ENCODE peak calls at places on chromosomes 13 and 19, in four cellular contexts. U, A, H and Y are unnamed samples.

GRCh38 chr19:52190679-52191293 is 934 bp downstream of the PPP2R1A start:
- DNase-seq in A (no peak), U (no peak), H (no peak), Y (peak)

GRCh38 chr19:12723643-12724426 is at the start of gene TNPO2:
- DNase-seq in H (peak), U (peak), A (peak), Y (peak)

GRCh38 chr19:48319647-48320537 is 5.5 kb upstream of the EMP3 start:
- DNase-seq in H (peak), A (no peak), U (peak), Y (peak)

GRCh38 chr13:112140366-112140765 is 73.4 kb downstream of the SOX1 start:
- DNase-seq in A (no peak), H (no peak), U (no peak), Y (no peak)

GRCh38 chr19:43777163-43777700 is 3.5 kb downstream of the KCNN4 start:
- DNase-seq in H (peak), U (no peak), A (no peak), Y (peak)

GRCh38 chr13:105412171-105412570 is 1123.3 kb downstream of the EFNB2 start:
- DNase-seq in H (no peak), A (no peak), U (no peak), Y (no peak)

GRCh38 chr13:99436686-99437416 is 64.4 kb upstream of the TM9SF2 start:
- DNase-seq in A (no peak), H (peak), U (peak), Y (peak)

GRCh38 chr13:76383671-76384461 is 502.3 kb downstream of the KCTD12 start:
- DNase-seq in A (no peak), U (no peak), H (no peak), Y (peak)

GRCh38 chr19:41332468-41332867 is 21.3 kb downstream of the TGFB1 start:
- DNase-seq in U (no peak), H (no peak), A (no peak), Y (no peak)

GRCh38 chr19:15123900-15124299 is 16.7 kb downstream of the SYDE1 start:
- DNase-seq in H (no peak), U (no peak), A (no peak), Y (peak)

GRCh38 chr19:16588089-16588823 is 16.0 kb upstream of the SLC35E1 start:
- DNase-seq in U (no peak), A (peak), H (peak), Y (peak)

DNA sequence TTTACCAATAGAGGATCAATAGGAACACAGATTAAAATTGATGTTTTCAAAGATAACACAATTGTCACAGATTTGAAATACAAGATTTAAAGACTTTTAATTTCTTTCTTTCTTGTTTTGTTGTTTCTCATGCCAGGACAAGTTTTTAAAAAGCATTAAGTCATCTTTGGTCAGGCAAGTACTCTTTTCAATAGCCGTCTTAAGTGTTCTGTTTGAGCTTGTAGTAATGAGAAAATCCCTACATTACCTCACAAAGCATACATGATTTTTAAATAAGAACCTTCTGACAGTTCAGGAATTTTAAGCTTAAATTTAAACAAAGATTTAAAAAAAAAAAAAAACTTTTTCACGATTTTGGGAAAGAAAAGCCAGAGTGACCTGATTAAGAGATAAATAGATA is 216.3 kb upstream of the PRR20A start:
- DNase-seq in A (no peak), H (no peak), U (no peak), Y (no peak)
- TF ChIP-seq NFIC in A (no peak), H (no peak), U (no peak), Y (no peak)

GRCh38 chr13:31200636-31200970 is 828 bp downstream of the B3GLCT start:
- DNase-seq in A (no peak), U (peak), H (peak), Y (no peak)
- TF ChIP-seq SIN3A in A (no peak), U (no peak), H (no peak), Y (no peak)

GRCh38 chr13:73536865-73537264 is 478.1 kb downstream of the KLF5 start:
- DNase-seq in A (no peak), U (no peak), H (no peak), Y (no peak)
- TF ChIP-seq NFIC in A (no peak), U (no peak), H (no peak), Y (no peak)

GRCh38 chr13:25902946-25903345 is 148.9 kb downstream of the SHISA2 start:
- DNase-seq in H (no peak), A (peak), U (no peak), Y (no peak)
- TF ChIP-seq SIN3A in H (no peak), A (no peak), U (no peak), Y (no peak)

GRCh38 chr13:102354011-102354410 is 47.8 kb downstream of the FGF14 start:
- DNase-seq in U (no peak), A (no peak), H (no peak), Y (no peak)
- TF ChIP-seq NFIC in U (no peak), A (no peak), H (no peak), Y (no peak)

GRCh38 chr19:49807888-49808675 is 5.0 kb downstream of the FUZ start:
- DNase-seq in U (no peak), A (no peak), H (no peak), Y (no peak)

GRCh38 chr19:49808762-49809154 is 4.3 kb downstream of the FUZ start:
- DNase-seq in U (peak), H (peak), A (no peak), Y (peak)

GRCh38 chr19:49805822-49806612 is 7.1 kb downstream of the FUZ start:
- DNase-seq in H (no peak), U (no peak), A (no peak), Y (no peak)

GRCh38 chr19:49806613-49806946 is 6.5 kb downstream of the FUZ start:
- DNase-seq in U (no peak), H (no peak), A (no peak), Y (no peak)

GRCh38 chr19:49807174-49807830 is 5.8 kb downstream of the FUZ start:
- DNase-seq in A (no peak), H (no peak), U (no peak), Y (no peak)
- TF ChIP-seq SIN3A in A (no peak), H (no peak), U (no peak), Y (no peak)